ENCODE peak calls at places on chromosomes 5 and 9, in six cellular contexts. R, G, V, W, I and O are unnamed samples.

GRCh38 chr9:2271426-2271825 is 256.3 kb downstream of the SMARCA2 start:
- DNase-seq in W (peak), R (peak), G (no peak), V (peak), I (peak), O (no peak)

GRCh38 chr5:143896981-143897380 is 85.0 kb downstream of the HMHB1 start:
- DNase-seq in V (no peak), R (peak), I (no peak), W (peak), G (no peak), O (no peak)

GRCh38 chr9:126524353-126525077 is 89.2 kb upstream of the LMX1B start:
- DNase-seq in W (no peak), V (no peak), I (no peak), G (no peak), R (no peak), O (no peak)

GRCh38 chr5:33761139-33761538 is 130.7 kb downstream of the ADAMTS12 start:
- DNase-seq in R (no peak), I (no peak), V (no peak), G (peak), W (no peak), O (no peak)

GRCh38 chr9:1922026-1922425 is 93.1 kb upstream of the SMARCA2 start:
- DNase-seq in I (no peak), V (no peak), G (peak), R (no peak), W (no peak), O (no peak)

GRCh38 chr9:133210202-133210532 is 1.1 kb upstream of the OBP2B start:
- DNase-seq in V (peak), I (no peak), W (peak), R (no peak), G (no peak), O (no peak)

GRCh38 chr5:174755103-174755502 is 30.7 kb downstream of the MSX2 start:
- DNase-seq in R (peak), V (no peak), G (peak), I (no peak), W (peak), O (no peak)

GRCh38 chr5:138831703-138832102 is 43.4 kb downstream of the LRRTM2 start:
- DNase-seq in W (no peak), G (no peak), R (peak), I (no peak), V (no peak), O (no peak)

GRCh38 chr5:111680737-111681413 is 76.1 kb downstream of the NREP start:
- DNase-seq in W (peak), G (no peak), V (peak), R (peak), I (peak), O (no peak)

GRCh38 chr5:111681414-111681790 is 75.6 kb downstream of the NREP start:
- DNase-seq in W (no peak), V (no peak), G (no peak), I (no peak), R (peak), O (no peak)

GRCh38 chr5:111685969-111686368 is 71.0 kb downstream of the NREP start:
- DNase-seq in G (peak), I (no peak), V (peak), W (peak), R (no peak), O (no peak)

GRCh38 chr5:111679611-111680010 is 77.4 kb downstream of the NREP start:
- DNase-seq in V (no peak), I (no peak), W (no peak), R (no peak), G (no peak), O (no peak)

DNA sequence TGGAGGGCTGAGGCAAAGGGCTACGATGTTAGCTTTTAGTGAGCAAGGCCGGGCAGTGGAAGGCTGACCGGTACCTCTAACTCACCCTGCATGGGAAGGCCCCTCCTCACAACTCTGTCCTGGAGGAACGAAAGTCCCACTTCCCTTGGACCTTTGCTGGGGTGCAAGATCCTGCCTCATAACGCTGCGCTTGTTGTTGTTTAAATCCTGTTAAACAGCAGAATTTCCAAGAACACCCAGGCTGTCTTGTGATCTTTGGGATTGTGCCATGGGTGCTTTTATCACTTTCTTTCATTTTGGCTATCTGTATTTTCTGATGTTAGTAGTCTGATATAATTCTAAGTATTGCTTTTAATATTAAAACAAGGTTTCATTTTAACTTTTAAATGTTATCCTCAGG is 75.2 kb downstream of the NREP start:
- DNase-seq in V (no peak), I (no peak), W (no peak), G (no peak), R (peak), O (no peak)
- H3K4me3 ChIP-seq in V (no peak), I (no peak), W (no peak), G (no peak), R (peak), O (no peak)

GRCh38 chr5:164256351-164256750 is 750.9 kb downstream of the MAT2B start:
- DNase-seq in R (peak), I (no peak), G (no peak), V (no peak), W (peak), O (no peak)
- TF ChIP-seq EZH2phosphoT487 in R (no peak), I (no peak), G (no peak), V (no peak), W (no peak), O (no peak)

DNA sequence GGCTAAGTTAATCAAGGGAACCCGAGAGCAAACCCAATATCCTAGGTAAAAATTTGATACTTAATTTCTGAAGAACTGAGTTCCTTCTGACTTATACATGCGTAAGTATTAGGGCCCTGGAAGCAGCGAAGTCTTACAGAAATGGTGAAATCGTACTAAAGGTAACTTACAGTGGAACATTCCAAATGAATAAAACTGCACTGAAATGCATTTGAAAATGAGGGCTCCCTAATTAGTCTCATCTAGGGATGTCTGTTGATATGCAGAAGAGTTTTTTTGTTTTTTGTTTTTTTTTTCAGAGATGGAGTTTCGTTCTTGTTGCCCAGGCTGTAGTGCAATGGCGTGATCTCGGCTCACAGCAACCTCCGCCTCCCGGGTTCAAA is 10.4 kb upstream of the NANS start:
- DNase-seq in R (no peak), I (no peak), G (no peak), V (no peak), W (no peak), O (no peak)
- H3K9ac ChIP-seq in R (no peak), I (no peak), G (no peak), V (peak), W (no peak), O (peak)

GRCh38 chr5:53481887-53482716 is 1.7 kb downstream of the FST start:
- DNase-seq in W (no peak), G (peak), V (peak), R (peak), I (peak), O (peak)

GRCh38 chr5:53481354-53481886 is 991 bp downstream of the FST start:
- DNase-seq in W (no peak), R (peak), I (no peak), G (no peak), V (no peak), O (no peak)

GRCh38 chr5:53480474-53481353 is at the start of gene FST:
- DNase-seq in I (peak), W (no peak), V (no peak), R (peak), G (peak), O (no peak)

GRCh38 chr5:53479656-53480473 is 564 bp upstream of the FST start:
- DNase-seq in W (peak), G (peak), R (peak), V (no peak), I (peak), O (peak)

DNA sequence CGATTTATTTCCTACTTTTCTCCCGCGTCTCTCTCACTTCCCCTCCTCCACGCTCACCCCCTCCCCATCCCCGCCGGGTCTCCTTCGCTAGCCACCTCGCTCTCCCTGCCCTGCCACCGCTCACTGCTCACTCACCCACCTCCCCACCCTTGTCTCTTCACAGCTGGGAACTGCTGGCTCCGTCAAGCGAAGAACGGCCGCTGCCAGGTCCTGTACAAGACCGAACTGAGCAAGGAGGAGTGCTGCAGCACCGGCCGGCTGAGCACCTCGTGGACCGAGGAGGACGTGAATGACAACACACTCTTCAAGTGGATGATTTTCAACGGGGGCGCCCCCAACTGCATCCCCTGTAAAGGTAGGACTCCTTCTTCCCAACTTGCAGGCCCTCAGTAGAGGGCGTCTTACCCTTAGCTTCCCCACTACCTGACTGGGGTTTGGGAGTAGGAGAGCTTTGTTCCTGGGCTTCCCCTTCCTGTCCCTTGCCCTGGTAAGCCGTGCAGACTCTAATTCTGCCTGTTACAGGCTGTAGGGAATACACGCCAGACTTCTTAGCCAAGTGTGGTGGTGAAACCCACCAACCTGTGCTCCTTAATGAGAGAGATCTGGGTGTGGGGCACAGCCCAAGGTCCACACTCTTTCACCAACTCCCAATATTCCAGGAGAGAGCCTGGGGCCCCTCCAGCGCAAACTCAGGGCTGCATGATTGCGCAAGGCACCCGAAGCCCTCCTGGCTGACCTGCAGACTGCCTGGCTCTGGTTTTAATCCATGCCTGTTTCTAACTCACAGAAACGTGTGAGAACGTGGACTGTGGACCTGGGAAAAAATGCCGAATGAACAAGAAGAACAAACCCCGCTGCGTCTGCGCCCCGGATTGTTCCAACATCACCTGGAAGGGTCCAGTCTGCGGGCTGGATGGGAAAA is 2.5 kb downstream of the FST start:
- DNase-seq in R (peak), I (peak), G (peak), W (no peak), V (no peak), O (peak)
- H3K4me3 ChIP-seq in R (peak), I (peak), G (peak), W (peak), V (no peak), O (peak)

GRCh38 chr9:98129451-98129881 is 10.4 kb upstream of the TRIM14 start:
- DNase-seq in I (no peak), G (no peak), W (no peak), V (no peak), R (no peak), O (no peak)
- TF ChIP-seq EZH2phosphoT487 in I (no peak), G (no peak), W (no peak), V (no peak), R (no peak), O (no peak)